ENCODE peak calls at places on chromosomes 7 and 10, in six cellular contexts. Y is prostate gland, O is astrocyte of the spinal cord, M is body of pancreas, J is bronchial epithelial cell, Z is skeletal muscle cell. T is an unnamed sample.
A peak's percentile ranks its signal among the peaks of the same experiment; 100 is the strongest.

GRCh38 chr7:102064361-102065025 is 222.2 kb upstream of the SH2B2 start:
- DNase-seq in M (no peak), Z (no peak), O (no peak), Y (no peak), J (peak; percentile 84), T (peak; percentile 4)

GRCh38 chr7:2000801-2001321 is 231.9 kb downstream of the MAD1L1 start:
- DNase-seq in Y (no peak), Z (no peak), M (peak; percentile 5), J (no peak), O (no peak), T (no peak)

GRCh38 chr10:55485827-55486226 is 684.8 kb upstream of the PCDH15 start:
- DNase-seq in O (no peak), Z (no peak), J (no peak), Y (no peak), M (no peak), T (no peak)

GRCh38 chr10:60490013-60490412 is 100.3 kb upstream of the ANK3 start:
- DNase-seq in J (no peak), Z (no peak), Y (peak; percentile 18), O (peak; percentile 62), M (no peak), T (peak; percentile 49)

GRCh38 chr10:32412499-32412853 is 33.5 kb upstream of the CCDC7 start:
- DNase-seq in Z (no peak), O (peak; percentile 44), J (peak; percentile 86), Y (no peak), M (no peak), T (no peak)

GRCh38 chr7:16357921-16358320 is 63.4 kb downstream of the CRPPA start:
- DNase-seq in Y (peak; percentile 80), O (no peak), M (peak; percentile 13), Z (no peak), J (no peak), T (no peak)

GRCh38 chr7:154698726-154699291 is 304.1 kb downstream of the PAXIP1 start:
- DNase-seq in Z (no peak), Y (no peak), M (no peak), J (no peak), O (no peak), T (no peak)

GRCh38 chr10:108439397-108439796 is 1274.9 kb upstream of the SORCS1 start:
- DNase-seq in Y (no peak), O (no peak), J (no peak), Z (peak; percentile 42), M (no peak), T (peak; percentile 67)

GRCh38 chr10:129966370-129966769 is 2.3 kb upstream of the EBF3 start:
- DNase-seq in M (no peak), J (no peak), Y (no peak), Z (no peak), O (no peak), T (no peak)

GRCh38 chr7:1537631-1538412 is 7.3 kb downstream of the MAFK start:
- DNase-seq in Y (no peak), J (peak; percentile 61), O (peak; percentile 96), Z (peak; percentile 79), M (peak; percentile 95), T (peak; percentile 89)

GRCh38 chr10:86329093-86329710 is 37.4 kb downstream of the GRID1 start:
- DNase-seq in Z (no peak), O (no peak), Y (no peak), J (no peak), M (no peak), T (no peak)

GRCh38 chr7:120989571-120990220 is 1.2 kb downstream of the CPED1 start:
- DNase-seq in Y (no peak), O (peak; percentile 34), J (no peak), Z (no peak), M (peak; percentile 10), T (peak; percentile 56)

GRCh38 chr7:87876759-87877234 is 504 bp downstream of the DBF4 start:
- DNase-seq in Y (peak; percentile 61), J (peak; percentile 40), M (peak; percentile 63), O (peak; percentile 73), Z (no peak), T (peak; percentile 87)

GRCh38 chr10:11068861-11069633 is 51.4 kb downstream of the CELF2 start:
- DNase-seq in J (no peak), O (no peak), M (no peak), Z (no peak), Y (no peak), T (no peak)

GRCh38 chr7:30091431-30092386 is 43.1 kb upstream of the MTURN start:
- DNase-seq in M (no peak), Z (peak; percentile 71), Y (no peak), J (peak; percentile 82), O (peak; percentile 65), T (peak; percentile 87)

GRCh38 chr7:5703572-5704533 is 77.6 kb downstream of the RNF216 start:
- DNase-seq in Z (no peak), O (no peak), M (no peak), Y (no peak), J (no peak), T (no peak)

GRCh38 chr10:69318997-69319727 is 40.9 kb downstream of the HK1 start:
- DNase-seq in O (peak; percentile 59), J (peak; percentile 47), Y (peak; percentile 86), M (peak; percentile 73), Z (no peak), T (peak; percentile 80)

GRCh38 chr10:71366710-71367109 is 30.0 kb upstream of the CDH23 start:
- DNase-seq in O (no peak), Z (no peak), M (no peak), Y (no peak), J (peak; percentile 51), T (no peak)

GRCh38 chr7:142440219-142441073 is 182.6 kb upstream of the PRSS58 start:
- DNase-seq in Y (no peak), M (no peak), J (peak; percentile 68), Z (peak; percentile 46), O (peak; percentile 85), T (peak; percentile 70)

GRCh38 chr10:126016156-126016805 is 119.9 kb downstream of the FANK1 start:
- DNase-seq in M (no peak), J (peak; percentile 62), Z (no peak), O (no peak), Y (no peak), T (no peak)

GRCh38 chr10:88115968-88116367 is 252.5 kb downstream of the PTEN start:
- DNase-seq in M (no peak), Y (no peak), Z (peak; percentile 39), O (peak; percentile 18), J (peak; percentile 74), T (peak; percentile 54)

GRCh38 chr7:36506130-36506794 is 116.6 kb downstream of the ANLN start:
- DNase-seq in M (no peak), O (no peak), Z (no peak), Y (no peak), J (no peak), T (no peak)

GRCh38 chr7:84123903-84124573 is 70.6 kb downstream of the SEMA3A start:
- DNase-seq in O (peak; percentile 50), Z (peak; percentile 49), Y (no peak), M (no peak), J (no peak), T (peak; percentile 73)

GRCh38 chr10:16814081-16814480 is 3.1 kb downstream of the RSU1 start:
- DNase-seq in Z (no peak), O (no peak), Y (no peak), M (no peak), J (no peak), T (no peak)

GRCh38 chr10:122495406-122496340 is 34.3 kb downstream of the HTRA1 start:
- DNase-seq in Z (peak; percentile 78), Y (peak; percentile 59), J (peak; percentile 12), O (peak; percentile 62), M (no peak), T (peak; percentile 89)

GRCh38 chr7:66146701-66147100 is 32.1 kb downstream of the CRCP start:
- DNase-seq in O (peak; percentile 39), Y (no peak), J (no peak), M (no peak), Z (no peak), T (peak; percentile 78)

GRCh38 chr10:36256905-36257304 is 614.8 kb upstream of the FZD8 start:
- DNase-seq in J (no peak), M (no peak), O (no peak), Y (no peak), Z (peak; percentile 82), T (peak; percentile 84)

GRCh38 chr7:95687759-95688343 is 84.5 kb upstream of the DYNC1I1 start:
- DNase-seq in Y (no peak), J (peak; percentile 21), Z (no peak), O (peak; percentile 30), M (no peak), T (peak; percentile 59)

GRCh38 chr7:112129655-112130323 is 76.4 kb downstream of the DOCK4 start:
- DNase-seq in M (peak; percentile 50), Z (no peak), Y (peak; percentile 48), O (no peak), J (peak; percentile 55), T (no peak)

GRCh38 chr10:132193907-132194552 is 7.3 kb downstream of the DPYSL4 start:
- DNase-seq in O (no peak), M (no peak), J (no peak), Y (no peak), Z (no peak), T (peak; percentile 31)

DNA sequence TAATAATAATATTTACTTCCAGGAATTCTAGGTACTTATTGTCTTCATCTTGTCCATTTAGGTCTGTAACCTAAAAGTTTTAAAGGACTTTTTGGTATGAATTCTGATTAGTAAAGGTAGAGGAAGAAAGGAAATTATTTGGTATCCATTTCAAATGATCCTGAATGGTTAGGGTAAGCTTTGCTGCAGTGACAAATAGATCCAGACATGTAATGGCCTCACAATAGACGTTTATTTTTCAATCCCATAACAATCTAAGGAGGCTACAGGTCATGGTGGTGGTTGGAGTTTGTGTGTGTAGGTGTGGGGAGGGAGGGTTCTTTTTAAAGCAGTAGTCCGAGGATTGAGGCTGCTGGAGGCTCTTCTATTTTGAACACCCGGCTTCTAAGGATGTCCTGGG is 5.3 kb downstream of the FBH1 start:
- DNase-seq in M (no peak), Z (no peak), Y (no peak), J (no peak), O (no peak), T (no peak)
- H3K4me3 ChIP-seq in M (no peak overlapping the region), Z (no peak overlapping the region), Y (no peak overlapping the region), J (no peak overlapping the region), O (no peak overlapping the region), T (no peak overlapping the region)

GRCh38 chr7:129055861-129056464 is 1.1 kb upstream of the TNPO3 start:
- DNase-seq in O (no peak), J (no peak), Y (no peak), Z (no peak), M (no peak), T (no peak)
- H3K4me3 ChIP-seq in O (no peak overlapping the region), J (no peak overlapping the region), Y (no peak overlapping the region), Z (no peak overlapping the region), M (no peak overlapping the region), T (peak overlapping the region; percentile 98)

GRCh38 chr10:99432881-99433280 is 2.5 kb upstream of the GOT1 start:
- DNase-seq in M (no peak), O (no peak), Y (no peak), J (no peak), Z (no peak), T (no peak)
- H3K4me3 ChIP-seq in M (no peak overlapping the region), O (no peak overlapping the region), Y (no peak overlapping the region), J (no peak overlapping the region), Z (no peak overlapping the region), T (no peak overlapping the region)

DNA sequence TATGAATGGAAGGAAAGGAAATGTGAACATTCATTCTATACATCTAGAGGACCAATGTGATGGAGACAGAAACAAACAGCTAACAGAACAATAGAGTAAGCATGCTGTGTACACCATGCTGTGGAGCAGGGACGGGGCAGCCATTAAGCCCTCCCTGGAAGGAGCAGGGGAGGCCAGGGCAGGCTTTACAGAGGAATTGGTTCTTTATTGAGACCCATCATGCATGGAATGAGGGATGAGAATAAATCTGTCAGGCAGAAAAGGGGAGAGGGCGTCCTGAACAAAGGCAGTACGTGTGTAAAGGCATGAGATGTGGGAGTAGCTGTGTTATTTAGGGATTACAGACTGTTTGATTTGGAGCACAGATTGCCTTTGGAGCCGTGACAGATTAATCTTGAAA is 35.2 kb downstream of the STK17A start:
- DNase-seq in Y (no peak), O (no peak), M (no peak), Z (no peak), J (no peak), T (no peak)
- H3K4me3 ChIP-seq in Y (no peak overlapping the region), O (no peak overlapping the region), M (no peak overlapping the region), Z (no peak overlapping the region), J (no peak overlapping the region), T (no peak overlapping the region)